ENCODE peak calls at places on chromosomes 2 and 18, in ten cellular contexts. X is mammary epithelial cell, A is astrocyte of the spinal cord, L is heart right ventricle, K is Peyer's patch, B is ovary, J is fibroblast of the aortic adventitia, W is HFF-Myc, O is astrocyte, E is chondrocyte. Q is an unnamed sample.

GRCh38 chr2:70785137-70785911 is 5.1 kb downstream of the FIGLA start:
- DNase-seq in E (no peak), L (no peak), W (no peak), B (no peak), J (peak), K (no peak), A (no peak), X (no peak), O (peak), Q (peak)

GRCh38 chr2:204177977-204178522 is 241.5 kb downstream of the ICOS start:
- DNase-seq in E (no peak), X (peak), K (peak), A (no peak), J (peak), L (peak), O (no peak), B (no peak), W (no peak), Q (peak)

GRCh38 chr18:48771641-48772380 is 179.0 kb downstream of the SMAD7 start:
- DNase-seq in B (no peak), O (no peak), X (peak), E (no peak), A (no peak), L (peak), J (no peak), W (no peak), K (no peak), Q (no peak)

GRCh38 chr2:207166349-207167128 is 791 bp upstream of the KLF7 start:
- DNase-seq in W (no peak), X (peak), B (peak), O (peak), L (peak), K (peak), A (peak), E (peak), J (peak), Q (peak)

GRCh38 chr18:22132258-22132657 is 37.1 kb upstream of the GATA6 start:
- DNase-seq in J (no peak), K (no peak), E (no peak), A (no peak), L (no peak), W (no peak), O (no peak), X (no peak), B (no peak), Q (no peak)

GRCh38 chr2:187825-188224 is 76.0 kb downstream of the SH3YL1 start:
- DNase-seq in O (no peak), E (no peak), W (no peak), J (no peak), B (no peak), A (no peak), K (no peak), L (no peak), X (no peak), Q (no peak)

GRCh38 chr2:95297088-95297487 is at the start of gene KCNIP3:
- DNase-seq in K (no peak), W (no peak), X (no peak), L (no peak), A (no peak), O (no peak), B (no peak), J (no peak), E (no peak), Q (no peak)

GRCh38 chr2:69022548-69022947 is 9.6 kb downstream of the ANTXR1 start:
- DNase-seq in L (no peak), W (no peak), K (no peak), J (no peak), A (no peak), X (peak), O (no peak), E (no peak), B (no peak), Q (no peak)

GRCh38 chr2:111119004-111119846 is 1.5 kb upstream of the BCL2L11 start:
- DNase-seq in L (no peak), E (no peak), K (peak), O (no peak), W (no peak), J (no peak), A (peak), B (peak), X (no peak), Q (no peak)

GRCh38 chr2:225010804-225011203 is 31.5 kb downstream of the DOCK10 start:
- DNase-seq in W (no peak), A (peak), O (peak), E (no peak), B (no peak), L (no peak), K (no peak), X (peak), J (peak), Q (peak)

GRCh38 chr2:62185828-62186483 is 10.0 kb upstream of the B3GNT2 start:
- DNase-seq in L (no peak), A (no peak), E (no peak), K (no peak), X (no peak), O (no peak), J (no peak), B (no peak), W (no peak), Q (no peak)

GRCh38 chr2:119015849-119016248 is 73.9 kb downstream of the MARCO start:
- DNase-seq in K (no peak), A (no peak), J (no peak), O (no peak), B (no peak), E (no peak), W (no peak), X (no peak), L (no peak), Q (no peak)

GRCh38 chr2:189960346-189960745 is 102.2 kb downstream of the MSTN start:
- DNase-seq in A (no peak), X (no peak), B (no peak), L (no peak), K (no peak), J (no peak), E (no peak), O (no peak), W (no peak), Q (no peak)

GRCh38 chr2:239751719-239752355 is 273.3 kb downstream of the NDUFA10 start:
- DNase-seq in O (no peak), E (no peak), K (peak), W (no peak), B (no peak), J (no peak), L (peak), A (no peak), X (no peak), Q (no peak)

GRCh38 chr2:44547713-44548112 is 186.0 kb downstream of the CAMKMT start:
- DNase-seq in L (no peak), O (no peak), W (no peak), A (no peak), K (no peak), J (no peak), B (no peak), E (no peak), X (no peak), Q (no peak)

GRCh38 chr2:234368861-234369261 is 128.0 kb downstream of the ARL4C start:
- DNase-seq in L (no peak), B (no peak), O (peak), K (no peak), E (no peak), A (peak), J (peak), X (peak), W (no peak), Q (peak)

GRCh38 chr2:34332813-34333212 is 733.7 kb upstream of the FAM98A start:
- DNase-seq in K (no peak), J (no peak), X (no peak), A (no peak), E (no peak), B (no peak), L (no peak), O (no peak), W (no peak), Q (no peak)

GRCh38 chr2:175726213-175726612 is 275.9 kb downstream of the LNPK start:
- DNase-seq in B (no peak), X (no peak), E (no peak), A (peak), K (no peak), L (no peak), J (peak), O (peak), W (peak), Q (peak)

GRCh38 chr18:38932752-38933151 is 1367.2 kb upstream of the CELF4 start:
- DNase-seq in E (no peak), K (no peak), L (no peak), O (no peak), A (no peak), J (no peak), B (no peak), W (no peak), X (no peak), Q (no peak)

GRCh38 chr2:71716697-71717624 is 263.6 kb downstream of the DYSF start:
- DNase-seq in J (peak), W (peak), K (peak), O (peak), A (peak), B (no peak), L (peak), E (peak), X (peak), Q (peak)

GRCh38 chr18:48790226-48790863 is 160.4 kb downstream of the SMAD7 start:
- DNase-seq in L (peak), E (peak), W (no peak), A (peak), J (no peak), K (no peak), B (peak), X (no peak), O (no peak), Q (no peak)

GRCh38 chr2:127953849-127954248 is 68.1 kb upstream of the AMMECR1L start:
- DNase-seq in J (peak), K (no peak), L (no peak), A (no peak), E (no peak), X (no peak), B (no peak), W (no peak), O (no peak), Q (no peak)

GRCh38 chr18:32093523-32093922 is 1.8 kb downstream of the RNF138 start:
- DNase-seq in L (no peak), O (peak), K (no peak), X (no peak), W (no peak), E (no peak), B (no peak), J (peak), A (no peak), Q (no peak)

GRCh38 chr2:8986327-8986976 is 17.0 kb downstream of the MBOAT2 start:
- DNase-seq in L (no peak), B (no peak), O (no peak), K (no peak), W (no peak), J (no peak), X (no peak), A (no peak), E (no peak), Q (no peak)

GRCh38 chr2:209726311-209726710 is 45.3 kb upstream of the UNC80 start:
- DNase-seq in J (no peak), K (no peak), L (no peak), E (no peak), W (no peak), A (no peak), O (no peak), B (no peak), X (peak), Q (no peak)

GRCh38 chr2:230575640-230576324 is 136.9 kb upstream of the CAB39 start:
- DNase-seq in O (no peak), A (no peak), X (no peak), J (no peak), K (peak), W (no peak), E (no peak), L (no peak), B (no peak), Q (no peak)

GRCh38 chr2:206255003-206255402 is 19.5 kb upstream of the ZDBF2 start:
- DNase-seq in O (no peak), K (no peak), B (no peak), L (no peak), W (no peak), X (no peak), A (no peak), J (no peak), E (no peak), Q (no peak)

GRCh38 chr2:38037325-38037724 is 38.6 kb downstream of the CYP1B1 start:
- DNase-seq in X (peak), B (no peak), J (no peak), K (no peak), L (no peak), A (no peak), E (no peak), O (no peak), W (no peak), Q (no peak)

GRCh38 chr2:38038682-38039081 is 37.3 kb downstream of the CYP1B1 start:
- DNase-seq in A (no peak), X (no peak), K (no peak), L (no peak), W (no peak), O (no peak), E (no peak), J (no peak), B (no peak), Q (no peak)

GRCh38 chr2:38039111-38039510 is 36.8 kb downstream of the CYP1B1 start:
- DNase-seq in E (no peak), K (no peak), J (peak), A (peak), X (no peak), O (peak), L (no peak), B (no peak), W (no peak), Q (no peak)

GRCh38 chr2:38039511-38039910 is 36.4 kb downstream of the CYP1B1 start:
- DNase-seq in O (no peak), A (no peak), X (no peak), B (no peak), J (no peak), K (no peak), E (no peak), L (no peak), W (no peak), Q (no peak)

DNA sequence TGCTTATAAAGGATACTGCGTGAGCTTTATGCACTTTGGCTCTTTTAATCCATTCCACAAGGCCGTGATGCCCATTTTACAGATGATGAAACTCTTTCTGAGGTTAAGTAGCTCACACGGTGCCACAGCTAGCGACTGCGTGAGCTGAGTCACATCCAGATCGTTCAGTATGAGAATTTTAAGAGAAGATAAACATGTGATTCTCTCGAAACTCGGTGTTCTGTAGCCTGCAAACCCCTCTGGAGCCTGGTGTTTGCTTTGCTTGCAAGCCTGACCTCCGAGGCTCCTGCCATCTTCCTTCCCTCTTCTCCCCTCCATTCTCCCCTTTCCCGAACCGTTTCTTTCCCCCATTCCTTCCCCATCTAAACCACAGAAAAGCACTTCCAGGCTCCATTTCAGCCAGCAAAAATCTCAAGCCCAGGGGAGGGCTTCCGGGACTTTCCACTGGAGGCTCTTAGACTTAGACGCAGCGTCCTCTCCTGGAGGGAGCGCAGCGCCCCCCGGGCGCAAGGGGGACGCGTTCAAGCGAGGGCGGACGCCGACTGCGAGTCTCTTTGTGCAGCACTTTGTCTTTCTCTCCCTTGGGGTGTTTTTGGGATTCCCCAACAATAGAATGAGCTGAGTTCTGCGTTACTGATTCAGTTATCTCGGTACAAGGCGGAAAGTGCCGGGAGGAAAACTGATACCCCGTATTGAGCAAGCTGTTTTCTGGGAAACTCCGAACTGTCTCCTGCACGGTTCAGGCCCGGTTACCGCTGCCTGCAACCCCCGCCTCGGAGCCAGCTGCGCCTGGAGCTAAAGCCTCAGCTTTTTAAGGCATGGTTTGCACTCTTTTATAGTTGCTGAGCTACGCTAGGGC is 38.0 kb downstream of the CYP1B1 start:
- DNase-seq in K (no peak), E (no peak), W (no peak), L (peak), O (peak), A (peak), J (peak), B (peak), X (peak), Q (no peak)
- TF ChIP-seq CTCF in K (no peak), E (peak), W (peak), L (peak), O (peak), A (peak), J (peak), B (no peak), X (peak), Q (peak)

DNA sequence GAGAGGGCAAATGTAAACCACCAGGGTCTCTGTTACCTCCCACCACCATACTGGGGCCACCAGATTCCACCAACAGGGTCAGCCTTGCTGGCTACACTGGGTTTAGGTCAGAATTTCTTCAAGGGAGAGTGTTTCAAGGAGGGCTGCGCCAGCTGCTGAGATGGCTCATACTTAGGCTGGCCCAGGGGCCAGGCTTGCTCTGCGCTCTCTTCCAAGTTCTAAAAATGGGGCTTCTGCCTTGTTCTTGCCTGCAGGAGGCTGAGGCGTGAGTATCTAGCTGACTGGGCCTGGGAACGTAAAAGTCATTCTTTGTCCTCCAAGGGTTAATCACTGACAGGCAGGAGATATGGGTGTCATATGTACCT is 28.1 kb downstream of the MRPL33 start:
- DNase-seq in W (no peak), E (no peak), B (no peak), L (no peak), O (no peak), J (no peak), K (no peak), A (no peak), X (peak), Q (no peak)
- TF ChIP-seq CTCF in W (no peak), E (peak), B (no peak), L (no peak), O (no peak), J (peak), K (no peak), A (no peak), X (peak), Q (no peak)

GRCh38 chr2:172426635-172427255 is 641 bp upstream of the ITGA6 start:
- DNase-seq in B (no peak), L (no peak), A (no peak), O (no peak), W (no peak), K (no peak), X (no peak), E (no peak), J (no peak), Q (no peak)

GRCh38 chr2:172429351-172429968 is 2.1 kb downstream of the ITGA6 start:
- DNase-seq in J (peak), L (no peak), A (peak), O (no peak), E (no peak), K (no peak), W (no peak), B (no peak), X (peak), Q (peak)

GRCh38 chr2:172428841-172429173 is 1.4 kb downstream of the ITGA6 start:
- DNase-seq in W (no peak), J (no peak), O (no peak), L (no peak), B (no peak), K (no peak), A (no peak), E (no peak), X (no peak), Q (no peak)

GRCh38 chr2:172427990-172428840 is 829 bp downstream of the ITGA6 start:
- DNase-seq in B (peak), X (peak), W (no peak), O (no peak), L (peak), K (peak), J (no peak), A (peak), E (no peak), Q (no peak)

GRCh38 chr2:172427256-172427989 is at the start of gene ITGA6:
- DNase-seq in W (no peak), K (peak), A (peak), O (peak), B (peak), X (peak), J (peak), E (no peak), L (peak), Q (peak)
- TF ChIP-seq CTCF in W (peak), K (no peak), A (peak), O (no peak), B (no peak), X (peak), J (no peak), E (peak), L (peak), Q (peak)

DNA sequence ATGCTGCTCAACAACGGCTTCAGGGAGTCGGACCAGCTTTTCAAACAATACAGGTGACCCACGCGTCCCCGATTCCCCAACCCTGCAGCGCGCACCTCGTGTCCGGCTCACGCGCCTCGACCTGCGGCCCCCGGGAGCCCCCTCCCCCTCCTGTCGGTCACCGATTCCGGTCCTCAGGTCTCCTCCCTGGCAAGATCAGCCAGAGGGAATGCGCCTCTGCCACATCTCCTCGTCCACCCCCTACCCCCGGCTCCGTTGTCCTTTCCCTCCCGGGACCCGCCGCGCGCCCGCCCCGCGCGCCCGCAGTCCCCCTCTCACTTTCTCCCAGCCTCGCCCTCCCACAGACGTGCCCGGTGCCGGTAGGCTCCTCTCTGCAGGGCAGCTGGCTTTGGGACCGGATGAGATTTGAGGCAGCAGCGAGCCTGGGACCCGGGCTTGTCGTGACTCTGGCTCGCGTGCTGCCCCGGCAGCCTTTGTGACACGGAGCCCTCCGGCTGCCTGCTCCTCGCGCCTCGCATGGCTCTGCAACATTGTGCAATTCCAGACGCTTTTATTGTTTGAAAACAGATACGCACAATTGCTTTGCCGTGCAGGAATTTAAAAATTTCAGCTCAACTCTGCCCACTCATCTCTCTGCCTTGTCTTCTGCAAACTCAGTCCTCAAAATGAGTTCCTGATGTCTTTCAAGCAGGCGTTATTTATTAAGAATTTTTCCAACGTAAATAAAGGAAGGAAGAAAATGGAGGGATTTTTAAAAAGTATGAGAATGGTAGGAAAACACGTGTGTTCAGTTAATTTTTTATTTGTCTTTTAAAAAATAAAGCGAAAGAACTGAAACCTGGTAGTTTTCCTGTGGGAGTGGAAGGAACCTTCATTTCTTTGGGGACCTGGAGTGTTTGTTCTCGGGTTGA is 687 bp downstream of the TTC39C start:
- DNase-seq in A (peak), L (peak), X (peak), W (no peak), O (peak), J (peak), E (no peak), B (peak), K (peak), Q (peak)
- TF ChIP-seq CTCF in A (no peak), L (no peak), X (no peak), W (no peak), O (no peak), J (no peak), E (no peak), B (no peak), K (no peak), Q (no peak)

GRCh38 chr2:45834858-45835257 is 183.4 kb downstream of the PRKCE start:
- DNase-seq in W (no peak), X (no peak), B (no peak), L (no peak), A (no peak), E (no peak), K (no peak), O (no peak), J (no peak), Q (no peak)
- TF ChIP-seq CTCF in W (no peak), X (no peak), B (no peak), L (no peak), A (no peak), E (no peak), K (no peak), O (no peak), J (no peak), Q (no peak)